ENCODE peak calls at places on chromosomes 5 and 9, in seven cellular contexts. N is SK-N-SH, P is HepG2, E is K562, R is GM12878, W is H1, Q is GM12891. D is an unnamed sample.

GRCh38 chr9:5622019-5622418 is 6.9 kb upstream of the RIC1 start:
- DNase-seq in N (no peak), Q (no peak), R (no peak), P (no peak), W (no peak), E (no peak), D (no peak)

GRCh38 chr5:99061711-99062110 is 132.9 kb upstream of the CHD1 start:
- DNase-seq in P (no peak), N (no peak), E (no peak), R (no peak), Q (no peak), W (no peak), D (no peak)

GRCh38 chr5:152689275-152689711 is 284.2 kb upstream of the NMUR2 start:
- DNase-seq in Q (no peak), N (no peak), P (no peak), R (no peak), E (no peak), W (no peak), D (no peak)

GRCh38 chr5:10668697-10669096 is 92.3 kb downstream of the DAP start:
- DNase-seq in R (no peak), P (no peak), Q (no peak), N (no peak), W (no peak), E (no peak), D (no peak)

GRCh38 chr5:38417658-38418017 is 138.8 kb downstream of the LIFR start:
- DNase-seq in P (no peak), N (no peak), W (no peak), Q (no peak), R (no peak), E (no peak), D (no peak)

GRCh38 chr5:127085371-127085770 is 12.1 kb upstream of the C5orf63 start:
- DNase-seq in R (no peak), P (no peak), Q (no peak), W (no peak), N (no peak), E (no peak), D (no peak)

GRCh38 chr5:12250454-12250853 is 346.2 kb upstream of the CTNND2 start:
- DNase-seq in N (no peak), W (no peak), E (no peak), Q (no peak), R (no peak), P (no peak), D (no peak)

GRCh38 chr5:150153483-150153882 is 2.2 kb downstream of the PDGFRB start:
- DNase-seq in W (no peak), Q (no peak), P (no peak), E (no peak), R (no peak), N (no peak), D (no peak)

GRCh38 chr5:124124711-124125229 is 612.8 kb downstream of the CSNK1G3 start:
- DNase-seq in E (no peak), R (no peak), P (no peak), N (no peak), W (no peak), Q (no peak), D (no peak)

GRCh38 chr9:19085295-19085694 is 17.4 kb downstream of the HAUS6 start:
- DNase-seq in R (no peak), W (no peak), Q (no peak), N (peak), E (no peak), P (peak), D (no peak)

GRCh38 chr5:39517800-39518199 is 93.0 kb upstream of the DAB2 start:
- DNase-seq in E (no peak), W (no peak), R (no peak), Q (no peak), P (no peak), N (no peak), D (no peak)

GRCh38 chr5:39519566-39520231 is 94.9 kb upstream of the DAB2 start:
- DNase-seq in P (no peak), R (no peak), N (no peak), E (no peak), W (no peak), Q (no peak), D (no peak)

GRCh38 chr5:39521098-39521860 is 96.5 kb upstream of the DAB2 start:
- DNase-seq in W (no peak), N (no peak), P (no peak), Q (no peak), E (no peak), R (no peak), D (no peak)

GRCh38 chr5:39520232-39520572 is 95.4 kb upstream of the DAB2 start:
- DNase-seq in E (no peak), N (no peak), W (no peak), Q (no peak), R (no peak), P (no peak), D (no peak)

GRCh38 chr5:39518516-39518915 is 93.7 kb upstream of the DAB2 start:
- DNase-seq in N (no peak), W (no peak), Q (no peak), E (no peak), R (no peak), P (no peak), D (no peak)
- TF ChIP-seq TAF1 in N (no peak), W (no peak), Q (no peak), E (no peak), R (no peak), P (no peak), D (no peak)

GRCh38 chr9:21174671-21175070 is 8.2 kb upstream of the IFNA21 start:
- DNase-seq in W (no peak), P (no peak), N (no peak), R (no peak), E (no peak), Q (no peak), D (no peak)
- TF ChIP-seq TAF1 in W (no peak), P (no peak), N (no peak), R (no peak), E (no peak), Q (no peak), D (no peak)

GRCh38 chr9:130480673-130481072 is 35.9 kb downstream of the ASS1 start:
- DNase-seq in Q (no peak), P (no peak), W (peak), R (no peak), E (peak), N (no peak), D (no peak)
- TF ChIP-seq TAF1 in Q (no peak), P (no peak), W (no peak), R (no peak), E (no peak), N (no peak), D (no peak)

DNA sequence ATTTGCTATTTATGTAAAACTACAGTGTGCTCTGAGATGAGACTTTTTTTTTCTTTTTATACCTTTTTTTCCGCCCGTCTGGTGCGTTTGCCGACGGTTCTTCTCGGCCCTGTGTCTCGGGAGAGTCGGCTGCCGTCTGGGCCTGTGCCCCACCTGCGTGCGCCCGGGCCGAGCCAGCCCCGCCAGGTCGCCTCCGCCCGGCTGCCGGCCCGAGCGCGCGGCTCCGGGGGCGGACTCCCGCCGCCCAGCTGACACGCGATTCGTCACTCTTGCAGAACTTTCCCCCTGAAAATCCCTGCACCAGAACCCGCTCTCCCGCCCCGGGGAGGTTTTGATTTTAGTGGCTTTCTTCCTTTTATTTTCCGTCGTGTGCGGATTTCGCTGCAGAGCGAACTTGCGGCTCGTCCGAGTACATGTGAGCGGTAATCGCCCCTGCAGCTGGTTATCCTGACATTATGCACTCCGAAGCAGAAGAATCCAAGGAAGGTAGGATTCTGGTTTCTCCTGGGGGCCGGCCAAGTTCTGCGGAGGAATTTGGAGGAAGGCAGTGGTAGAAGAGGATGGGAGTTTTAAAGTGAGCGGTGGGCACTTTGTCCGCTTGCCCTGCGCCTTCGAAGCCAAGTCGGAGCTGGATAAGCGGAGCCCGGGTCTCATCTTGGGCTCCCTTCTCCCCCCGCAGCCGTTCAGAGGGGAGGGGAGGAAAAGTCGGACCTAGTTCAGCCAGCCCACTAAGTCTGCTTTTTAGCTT is at the start of gene TNFAIP8:
- DNase-seq in Q (no peak), E (no peak), R (no peak), P (peak), W (peak), N (peak), D (peak)
- TF ChIP-seq TAF1 in Q (peak), E (no peak), R (peak), P (no peak), W (peak), N (no peak), D (peak)

DNA sequence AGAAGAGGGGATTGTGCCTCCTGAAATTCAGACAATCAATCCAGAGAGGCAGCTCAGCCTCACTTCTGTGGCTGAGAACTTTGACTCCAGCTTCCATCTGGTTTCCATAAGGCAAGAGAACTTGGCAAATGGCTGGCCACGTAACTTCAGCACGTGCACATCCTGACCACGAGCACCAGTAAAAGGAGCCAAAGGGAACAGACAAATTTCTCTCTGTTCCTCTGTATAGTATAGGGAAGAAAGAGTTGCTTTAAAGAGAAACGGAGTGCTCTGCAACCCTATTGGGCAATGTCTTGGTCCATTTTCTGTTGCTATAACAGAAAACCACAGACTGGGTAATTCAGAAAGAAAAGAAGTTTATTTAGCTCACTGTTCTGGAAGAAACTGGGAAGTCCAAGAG is 558.8 kb downstream of the ACTL7B start:
- DNase-seq in Q (no peak), R (no peak), N (no peak), W (no peak), P (no peak), E (no peak), D (no peak)
- TF ChIP-seq TAF1 in Q (no peak), R (no peak), N (no peak), W (no peak), P (no peak), E (no peak), D (no peak)

DNA sequence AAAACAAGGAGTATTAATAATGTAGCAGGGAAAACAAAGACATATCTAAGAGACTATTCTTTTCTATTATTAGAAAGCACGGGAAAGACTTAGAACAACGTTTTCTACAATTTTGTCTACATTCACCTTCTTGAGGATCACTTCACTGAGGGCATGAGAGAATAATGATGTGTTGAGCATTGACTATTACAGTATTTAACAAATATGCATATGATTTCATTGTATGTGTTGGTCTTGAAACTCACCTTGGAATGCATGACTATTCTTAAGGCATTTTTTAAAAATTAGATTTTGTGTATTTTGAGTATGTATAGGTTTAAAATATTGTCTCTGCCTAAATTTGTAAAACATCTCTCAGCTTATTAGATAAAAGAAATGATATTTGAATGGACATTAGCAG is 1.2 kb downstream of the FSD1L start:
- DNase-seq in E (no peak), Q (no peak), P (no peak), W (no peak), R (no peak), N (no peak), D (no peak)
- TF ChIP-seq TAF1 in E (no peak), Q (no peak), P (no peak), W (no peak), R (no peak), N (no peak), D (no peak)

DNA sequence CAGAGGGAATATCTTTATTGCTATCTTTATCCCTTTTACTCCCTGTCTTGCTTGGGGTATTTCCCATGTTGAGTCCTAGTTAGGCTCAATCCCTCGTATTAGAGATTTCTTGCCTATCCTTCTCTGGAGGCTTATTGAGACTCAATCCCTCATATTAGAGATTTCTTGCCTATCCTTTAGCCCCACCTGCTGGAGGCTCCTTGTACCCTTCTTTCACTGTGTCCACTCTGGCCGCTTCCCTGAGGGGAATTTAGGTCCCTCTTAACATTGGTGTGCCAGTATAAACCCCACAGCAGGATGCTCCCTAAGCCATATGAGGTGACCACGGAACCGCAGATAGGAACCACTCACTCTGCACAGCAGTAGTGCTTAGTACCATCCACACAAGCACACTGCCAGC is 110.7 kb upstream of the MAMDC2 start:
- DNase-seq in R (no peak), W (no peak), E (peak), N (no peak), P (peak), Q (no peak), D (no peak)
- TF ChIP-seq TAF1 in R (no peak), W (no peak), E (no peak), N (no peak), P (no peak), Q (no peak), D (no peak)

DNA sequence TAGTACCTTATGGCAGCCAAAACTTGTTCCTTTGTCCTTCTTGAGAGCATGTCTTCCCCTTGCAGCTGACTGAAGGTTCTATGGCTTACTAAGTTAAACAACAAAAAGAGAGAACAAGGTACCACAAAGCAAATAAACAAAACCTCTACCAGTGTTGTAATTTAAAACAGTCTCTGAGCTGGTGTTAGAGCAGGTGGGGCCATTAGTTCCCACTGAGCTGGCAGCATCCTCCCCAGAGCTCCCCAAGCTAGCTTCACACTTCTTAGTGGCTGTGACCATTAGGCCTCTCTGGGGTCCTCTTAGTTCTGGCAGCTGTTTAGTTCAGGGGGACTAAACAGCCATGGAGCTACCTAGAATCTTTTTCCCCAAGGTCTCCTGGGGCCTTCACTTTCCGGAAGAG is 128.6 kb upstream of the ELL2 start:
- DNase-seq in Q (no peak), W (no peak), N (no peak), R (no peak), P (no peak), E (no peak), D (no peak)
- TF ChIP-seq TAF1 in Q (no peak), W (no peak), N (no peak), R (no peak), P (no peak), E (no peak), D (no peak)

D was measured in GM12892.